ENCODE peak calls at places on chromosome 4, in seven cellular contexts. V is ovary, C is suprapubic skin, H is tibial nerve, S is upper lobe of left lung, N is A549, G is stomach. J is an unnamed sample.

GRCh38 chr4:93217423-93217822 is 611.1 kb upstream of the ATOH1 start:
- DNase-seq in H (no peak), G (no peak), N (no peak), C (no peak), S (no peak), V (no peak), J (no peak)

GRCh38 chr4:1244081-1244977 is 4.6 kb downstream of the CTBP1 start:
- DNase-seq in S (peak; percentile 25), C (peak; percentile 68), N (no peak), H (peak; percentile 1), V (peak; percentile 51), G (no peak), J (peak; percentile 74)

GRCh38 chr4:70901607-70901983 is 574 bp upstream of the MOB1B start:
- DNase-seq in S (no peak), H (no peak), G (no peak), V (no peak), N (no peak), C (no peak), J (no peak)

GRCh38 chr4:165308174-165308573 is 19.3 kb upstream of the MSMO1 start:
- DNase-seq in V (no peak), H (no peak), N (no peak), S (no peak), C (no peak), G (no peak), J (no peak)

GRCh38 chr4:13599159-13599558 is 28.4 kb downstream of the BOD1L1 start:
- DNase-seq in N (no peak), S (no peak), C (no peak), G (no peak), H (no peak), V (no peak), J (no peak)

GRCh38 chr4:128145727-128146126 is 84.6 kb downstream of the LARP1B start:
- DNase-seq in H (no peak), C (no peak), N (no peak), S (no peak), G (no peak), V (no peak), J (no peak)

GRCh38 chr4:164359881-164360280 is 394.1 kb upstream of the SMIM31 start:
- DNase-seq in S (no peak), G (no peak), V (no peak), H (no peak), N (no peak), C (no peak), J (no peak)

GRCh38 chr4:66555301-66555700 is 885.0 kb upstream of the EPHA5 start:
- DNase-seq in S (no peak), G (no peak), N (no peak), H (no peak), C (no peak), V (no peak), J (no peak)

GRCh38 chr4:71461422-71461821 is 122.6 kb downstream of the SLC4A4 start:
- DNase-seq in V (no peak), N (no peak), H (no peak), G (no peak), C (no peak), S (no peak), J (no peak)

GRCh38 chr4:57309658-57310057 is 199.5 kb upstream of the IGFBP7 start:
- DNase-seq in S (no peak), V (no peak), C (no peak), G (no peak), N (no peak), H (no peak), J (no peak)

GRCh38 chr4:147477439-147477838 is 3.5 kb upstream of the EDNRA start:
- DNase-seq in N (no peak), S (no peak), G (no peak), V (no peak), H (no peak), C (no peak), J (no peak)

GRCh38 chr4:14925471-14925870 is 76.8 kb upstream of the CPEB2 start:
- DNase-seq in S (no peak), G (no peak), C (no peak), V (no peak), H (no peak), N (no peak), J (no peak)

GRCh38 chr4:13933163-13933562 is 305.6 kb upstream of the BOD1L1 start:
- DNase-seq in V (no peak), S (no peak), C (no peak), G (no peak), N (no peak), H (no peak), J (no peak)

GRCh38 chr4:176492648-176493302 is 173.0 kb downstream of the SPCS3 start:
- DNase-seq in V (no peak), N (no peak), S (no peak), G (no peak), H (no peak), C (no peak), J (no peak)

GRCh38 chr4:94403735-94404134 is 48.0 kb upstream of the PDLIM5 start:
- DNase-seq in N (no peak), V (no peak), C (no peak), H (no peak), G (no peak), S (no peak), J (no peak)

GRCh38 chr4:7625073-7625472 is 190.3 kb upstream of the PSAPL1 start:
- DNase-seq in V (no peak), N (no peak), G (no peak), H (no peak), C (no peak), S (no peak), J (no peak)

GRCh38 chr4:168589154-168589553 is 92.3 kb downstream of the PALLD start:
- DNase-seq in S (no peak), V (no peak), C (no peak), N (peak; percentile 46), H (no peak), G (no peak), J (no peak)

GRCh38 chr4:57100979-57101629 is 9.1 kb downstream of the IGFBP7 start:
- DNase-seq in V (no peak), H (no peak), N (no peak), C (no peak), G (no peak), S (no peak), J (no peak)

DNA sequence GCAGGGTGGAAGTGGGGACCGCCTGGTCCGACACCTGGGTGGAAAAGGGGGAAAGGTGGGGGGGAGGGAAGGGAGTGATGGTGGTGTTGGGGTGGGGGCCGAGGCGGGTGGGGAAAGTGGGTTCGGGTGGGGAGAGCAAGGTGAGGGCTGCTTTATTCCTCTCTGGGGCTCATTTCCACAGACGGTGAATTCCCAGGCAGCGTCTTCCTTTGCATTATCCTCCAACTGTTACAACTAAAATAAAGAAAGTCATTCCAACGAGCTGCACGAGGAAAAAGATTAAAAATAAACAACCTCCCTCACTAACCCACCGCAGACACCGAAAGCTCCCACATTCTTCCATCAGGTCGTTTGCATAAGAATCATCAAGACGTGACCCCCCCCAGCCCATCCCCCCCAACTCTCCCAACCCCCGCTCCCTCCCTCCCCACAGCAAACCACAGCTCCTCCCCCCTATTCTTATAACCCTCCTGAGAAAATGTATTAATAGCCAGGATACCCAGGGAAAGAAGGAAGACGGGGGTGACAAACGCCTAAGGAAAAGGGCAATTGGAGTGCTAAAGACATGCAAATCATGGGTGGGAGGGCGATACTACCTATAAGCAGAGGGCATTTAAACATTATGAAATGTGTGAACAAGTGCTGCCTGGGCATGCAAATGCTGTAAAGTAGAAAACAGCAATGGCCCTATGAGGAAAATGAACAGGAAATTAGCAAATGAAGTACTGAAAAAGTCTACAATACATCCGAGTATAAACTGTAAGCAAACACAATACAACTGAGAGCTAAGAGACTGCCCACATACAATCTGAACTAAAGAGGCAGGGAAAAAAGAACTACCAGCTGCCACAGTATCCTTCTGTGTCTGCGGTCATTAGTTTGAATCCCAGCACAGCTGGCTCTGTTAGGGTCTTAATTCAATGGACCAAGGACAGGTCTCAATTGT is 2.6 kb downstream of the CXXC4 start:
- DNase-seq in V (peak; percentile 30), H (no peak), S (no peak), G (no peak), N (peak; percentile 4), C (no peak), J (no peak)
- TF ChIP-seq EP300 in V (no peak), H (no peak), S (no peak), G (no peak), N (no peak), C (no peak), J (no peak)

DNA sequence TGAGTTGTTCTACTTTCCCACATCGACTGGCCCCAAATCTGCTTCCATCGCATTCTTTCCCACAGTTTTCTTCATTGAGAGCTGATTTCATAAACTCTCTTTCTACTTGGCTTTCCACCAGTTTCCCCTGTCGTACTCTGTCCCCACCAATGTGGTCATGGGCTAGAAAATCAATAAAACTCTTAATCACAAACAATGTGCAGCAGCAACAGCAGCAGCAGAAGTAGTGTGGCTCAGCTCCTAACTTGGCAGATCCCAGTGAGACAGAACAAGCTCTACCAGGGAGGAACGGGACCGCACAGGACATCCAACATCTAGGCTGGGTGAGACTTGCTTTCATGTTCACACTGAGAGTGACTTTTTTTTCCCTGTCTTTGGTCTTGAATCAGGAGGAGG is 3.1 kb upstream of the SETD7 start:
- DNase-seq in G (no peak), N (no peak), V (no peak), H (no peak), S (no peak), C (no peak), J (no peak)
- H3K4me1 ChIP-seq in G (peaks cover 21% of the 10 kb centered on the region), N (peaks cover 23% of the 10 kb centered on the region), V (peaks cover 5% of the 10 kb centered on the region), H (no peaks in the 10 kb centered on the region), S (peaks cover 34% of the 10 kb centered on the region), C (peaks cover 34% of the 10 kb centered on the region), J (peaks cover 62% of the 10 kb centered on the region)

GRCh38 chr4:89365375-89366170 is 58.0 kb upstream of the GPRIN3 start:
- DNase-seq in C (no peak), G (no peak), V (no peak), N (no peak), H (no peak), S (no peak), J (no peak)

GRCh38 chr4:89358935-89359364 is 51.4 kb upstream of the GPRIN3 start:
- DNase-seq in V (no peak), G (no peak), N (no peak), H (no peak), S (no peak), C (no peak), J (no peak)

GRCh38 chr4:89363156-89363555 is 55.6 kb upstream of the GPRIN3 start:
- DNase-seq in C (no peak), N (no peak), S (no peak), V (no peak), H (no peak), G (no peak), J (no peak)

GRCh38 chr4:89364559-89364958 is 57.0 kb upstream of the GPRIN3 start:
- DNase-seq in S (no peak), G (no peak), C (no peak), V (no peak), N (no peak), H (no peak), J (no peak)

DNA sequence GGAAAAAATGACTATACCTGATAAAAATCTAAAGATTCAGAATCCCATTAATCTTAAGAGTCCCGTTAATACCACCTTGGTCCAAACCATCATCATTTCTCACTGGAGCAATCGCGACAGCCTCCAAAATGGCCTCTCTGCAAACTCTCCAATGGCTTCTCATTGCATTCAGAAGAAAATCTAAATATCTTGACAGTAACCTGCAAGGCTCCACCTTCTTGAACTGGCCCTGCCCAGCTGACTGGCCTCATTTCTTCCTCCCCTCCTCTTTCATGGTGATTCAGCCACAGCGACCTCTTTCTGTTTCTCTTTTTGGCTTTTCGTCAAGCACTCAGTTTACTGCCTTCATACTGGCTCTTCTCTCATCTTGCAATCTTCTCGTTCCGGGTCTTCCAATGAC is 56.2 kb upstream of the GPRIN3 start:
- DNase-seq in H (no peak), C (no peak), V (no peak), G (no peak), S (no peak), N (no peak), J (no peak)
- TF ChIP-seq POLR2A in H (no peak), C (no peak), V (no peak), G (no peak), S (no peak), N (no peak), J (no peak)

GRCh38 chr4:30744386-30744785 is 24.2 kb downstream of the PCDH7 start:
- DNase-seq in S (no peak), C (no peak), H (no peak), N (no peak), V (no peak), G (no peak), J (no peak)
- TF ChIP-seq EP300 in S (no peak), C (no peak), H (no peak), N (no peak), V (no peak), G (no peak), J (no peak)

J was measured in sigmoid colon.